ENCODE peak calls at places on chromosomes 11 and 22, in ten cellular contexts. T is neuronal stem cell, L is left ventricle myocardium inferior, N is body of pancreas, U is GM23338, R is neural progenitor cell, M is HL-60, G is IMR-90, H is aorta, I is A549. K is an unnamed sample.

GRCh38 chr11:129546266-129546665 is 170.6 kb downstream of the BARX2 start:
- DNase-seq in T (no peak), L (no peak), N (no peak), U (no peak), R (no peak), M (no peak), G (no peak), H (no peak), I (no peak), K (no peak)

GRCh38 chr22:42670921-42671709 is 21.9 kb upstream of the CYB5R3 start:
- DNase-seq in T (no peak), L (no peak), N (no peak), U (no peak), R (no peak), M (peak; percentile 14), G (no peak), H (no peak), I (no peak), K (peak; percentile 70)

GRCh38 chr11:22922672-22923071 is 62.4 kb upstream of the CCDC179 start:
- DNase-seq in T (no peak), L (no peak), N (no peak), U (no peak), R (peak; percentile 29), M (no peak), G (no peak), H (no peak), I (no peak), K (no peak)

GRCh38 chr11:76787911-76788596 is 4.9 kb downstream of the TSKU start:
- DNase-seq in T (no peak), L (no peak), N (peak; percentile 45), U (no peak), R (no peak), M (no peak), G (peak; percentile 76), H (no peak), I (no peak), K (no peak)

GRCh38 chr11:43550714-43551113 is 129.8 kb upstream of the HSD17B12 start:
- DNase-seq in T (no peak), L (no peak), N (no peak), U (no peak), R (no peak), M (no peak), G (no peak), H (no peak), I (no peak), K (no peak)

GRCh38 chr11:92964471-92964870 is 5.0 kb upstream of the MTNR1B start:
- DNase-seq in T (no peak), L (no peak), N (peak; percentile 13), U (no peak), R (no peak), M (no peak), G (no peak), H (no peak), I (no peak), K (no peak)

GRCh38 chr11:70756341-70756740 is 358.0 kb downstream of the CTTN start:
- DNase-seq in T (no peak), L (no peak), N (no peak), U (no peak), R (no peak), M (no peak), G (no peak), H (no peak), I (no peak), K (no peak)

GRCh38 chr11:66080055-66080817 is 10.2 kb downstream of the PACS1 start:
- DNase-seq in T (no peak), L (no peak), N (peak; percentile 67), U (no peak), R (no peak), M (peak; percentile 29), G (peak; percentile 82), H (peak; percentile 76), I (peak; percentile 68), K (no peak)

GRCh38 chr11:46850829-46851380 is 4.8 kb upstream of the CKAP5 start:
- DNase-seq in T (no peak), L (no peak), N (no peak), U (peak; percentile 69), R (peak; percentile 18), M (no peak), G (no peak), H (no peak), I (no peak), K (no peak)

GRCh38 chr22:25235547-25236290 is 16.3 kb downstream of the CRYBB2 start:
- DNase-seq in T (peak; percentile 80), L (peak; percentile 77), N (peak; percentile 81), U (peak; percentile 95), R (peak; percentile 94), M (peak; percentile 78), G (peak; percentile 61), H (peak; percentile 79), I (peak; percentile 86), K (peak; percentile 90)

DNA sequence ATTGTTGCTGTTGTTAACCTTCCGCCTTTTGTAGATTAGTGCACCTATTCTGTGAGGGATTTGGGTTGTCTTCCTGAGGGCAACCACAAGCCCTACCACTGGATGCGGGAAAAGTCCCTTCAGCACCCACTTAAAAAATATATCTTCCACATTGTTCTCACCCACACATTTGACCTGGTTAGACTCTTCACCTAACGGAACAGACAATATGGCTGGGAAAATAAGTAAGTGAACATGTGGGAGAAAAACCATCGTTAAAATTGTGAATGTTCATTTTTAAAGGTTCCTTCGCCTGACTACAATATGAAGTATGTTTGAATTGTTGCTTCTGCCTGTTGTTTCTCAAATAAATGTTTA is 72.0 kb upstream of the MPEG1 start:
- DNase-seq in T (no peak), L (no peak), N (no peak), U (no peak), R (no peak), M (no peak), G (no peak), H (no peak), I (no peak), K (no peak)
- H3K4me3 ChIP-seq in T (no peak overlapping the region), L (no peak overlapping the region), N (no peak overlapping the region), U (no peak overlapping the region), R (no peak overlapping the region), M (no peak overlapping the region), G (no peak overlapping the region), H (no peak overlapping the region), I (no peak overlapping the region), K (no peak overlapping the region)

GRCh38 chr11:117009905-117010605 is 88.2 kb downstream of the SIK3 start:
- DNase-seq in T (no peak), L (no peak), N (no peak), U (peak; percentile 50), R (no peak), M (no peak), G (no peak), H (no peak), I (no peak), K (no peak)

GRCh38 chr11:117010808-117011540 is 87.3 kb downstream of the SIK3 start:
- DNase-seq in T (no peak), L (no peak), N (no peak), U (no peak), R (no peak), M (no peak), G (peak; percentile 92), H (no peak), I (peak; percentile 63), K (no peak)

GRCh38 chr11:117016246-117016645 is 82.0 kb downstream of the SIK3 start:
- DNase-seq in T (no peak), L (no peak), N (no peak), U (no peak), R (no peak), M (no peak), G (no peak), H (no peak), I (no peak), K (no peak)

GRCh38 chr11:117016747-117017146 is 81.5 kb downstream of the SIK3 start:
- DNase-seq in T (no peak), L (no peak), N (no peak), U (no peak), R (no peak), M (no peak), G (no peak), H (no peak), I (no peak), K (no peak)

DNA sequence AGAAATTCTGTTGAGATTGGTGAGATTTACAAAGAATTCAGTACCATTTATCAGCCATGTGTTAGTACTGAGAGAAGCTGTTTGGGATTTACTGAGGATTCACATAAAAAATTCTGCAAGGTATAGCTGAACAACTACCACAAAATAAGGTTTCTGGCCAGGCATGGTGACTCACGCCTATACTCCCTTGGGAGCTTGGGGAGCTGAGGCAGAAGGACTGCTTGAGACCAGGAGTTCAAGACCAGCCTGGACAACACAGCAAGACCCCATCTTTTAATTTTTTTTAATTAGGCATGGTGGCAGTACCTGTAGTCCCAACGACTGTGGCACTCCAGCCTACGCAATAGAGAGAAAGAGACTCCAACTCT is 86.7 kb downstream of the SIK3 start:
- DNase-seq in T (no peak), L (no peak), N (no peak), U (no peak), R (no peak), M (no peak), G (no peak), H (no peak), I (peak; percentile 44), K (no peak)
- H3K4me3 ChIP-seq in T (no peak overlapping the region), L (no peak overlapping the region), N (no peak overlapping the region), U (no peak overlapping the region), R (no peak overlapping the region), M (no peak overlapping the region), G (no peak overlapping the region), H (no peak overlapping the region), I (no peak overlapping the region), K (no peak overlapping the region)

GRCh38 chr11:95339554-95339953 is 108.6 kb upstream of the SESN3 start:
- DNase-seq in T (no peak), L (no peak), N (no peak), U (no peak), R (no peak), M (no peak), G (no peak), H (no peak), I (no peak), K (peak; percentile 35)

GRCh38 chr11:95335989-95336388 is 105.0 kb upstream of the SESN3 start:
- DNase-seq in T (no peak), L (no peak), N (no peak), U (no peak), R (no peak), M (no peak), G (no peak), H (no peak), I (no peak), K (no peak)

GRCh38 chr11:95338430-95338991 is 107.5 kb upstream of the SESN3 start:
- DNase-seq in T (no peak), L (peak; percentile 28), N (peak; percentile 50), U (peak; percentile 51), R (no peak), M (no peak), G (peak; percentile 10), H (peak; percentile 76), I (no peak), K (no peak)

GRCh38 chr11:95337175-95337957 is 106.4 kb upstream of the SESN3 start:
- DNase-seq in T (peak; percentile 49), L (peak; percentile 77), N (peak; percentile 32), U (peak; percentile 64), R (peak; percentile 90), M (no peak), G (peak; percentile 33), H (peak; percentile 81), I (no peak), K (peak; percentile 86)

GRCh38 chr11:95337972-95338429 is 107.0 kb upstream of the SESN3 start:
- DNase-seq in T (no peak), L (no peak), N (no peak), U (peak; percentile 62), R (peak; percentile 43), M (no peak), G (no peak), H (no peak), I (no peak), K (no peak)
- H3K4me3 ChIP-seq in T (no peak overlapping the region), L (peak overlapping the region; percentile 24), N (no peak overlapping the region), U (peak overlapping the region; percentile 21), R (no peak overlapping the region), M (no peak overlapping the region), G (no peak overlapping the region), H (no peak overlapping the region), I (no peak overlapping the region), K (no peak overlapping the region)

GRCh38 chr11:110133182-110133581 is 40.0 kb downstream of the ZC3H12C start:
- DNase-seq in T (no peak), L (no peak), N (no peak), U (no peak), R (no peak), M (no peak), G (no peak), H (no peak), I (no peak), K (no peak)
- H3K4me3 ChIP-seq in T (no peak overlapping the region), L (no peak overlapping the region), N (no peak overlapping the region), U (no peak overlapping the region), R (peak overlapping the region; percentile 56), M (no peak overlapping the region), G (no peak overlapping the region), H (no peak overlapping the region), I (no peak overlapping the region), K (no peak overlapping the region)